ENCODE peak calls at places on chromosomes 2 and 18, in four cellular contexts. One of them, this sample, is unnamed. For H3K9me3 and H3K27me3, the result is how much of the 10 kb centered on the place peaks cover.

GRCh38 chr2:222613715-222614331 is 42.1 kb downstream of the FARSB start:
- DNase-seq in lower lobe of right lung: no peak
- DNase-seq in psoas muscle: no peak
- DNase-seq in CD4-positive, CD25-positive, alpha-beta regulatory T cell: no peak
- DNase-seq in this sample: no peak

GRCh38 chr2:238635637-238636036 is 208.9 kb downstream of the ASB1 start:
- DNase-seq in CD4-positive, CD25-positive, alpha-beta regulatory T cell: no peak
- DNase-seq in lower lobe of right lung: no peak
- DNase-seq in psoas muscle: no peak
- DNase-seq in this sample: no peak

GRCh38 chr18:26089247-26090129 is 925 bp downstream of the SS18 start:
- DNase-seq in CD4-positive, CD25-positive, alpha-beta regulatory T cell: no peak
- DNase-seq in psoas muscle: no peak
- DNase-seq in lower lobe of right lung: no peak
- DNase-seq in this sample: peak

GRCh38 chr2:76808776-76809175 is 713.4 kb downstream of the LRRTM4 start:
- DNase-seq in CD4-positive, CD25-positive, alpha-beta regulatory T cell: no peak
- DNase-seq in lower lobe of right lung: no peak
- DNase-seq in psoas muscle: no peak
- DNase-seq in this sample: no peak

GRCh38 chr2:201668402-201668801 is 25.1 kb upstream of the TMEM237 start:
- DNase-seq in psoas muscle: no peak
- DNase-seq in CD4-positive, CD25-positive, alpha-beta regulatory T cell: no peak
- DNase-seq in lower lobe of right lung: no peak
- DNase-seq in this sample: no peak

GRCh38 chr2:45241061-45241561 is 231.9 kb upstream of the SIX2 start:
- DNase-seq in CD4-positive, CD25-positive, alpha-beta regulatory T cell: no peak
- DNase-seq in lower lobe of right lung: no peak
- DNase-seq in psoas muscle: no peak
- DNase-seq in this sample: no peak

GRCh38 chr2:234512884-234513669 is 16.2 kb upstream of the ARL4C start:
- DNase-seq in lower lobe of right lung: no peak
- DNase-seq in CD4-positive, CD25-positive, alpha-beta regulatory T cell: no peak
- DNase-seq in psoas muscle: no peak
- DNase-seq in this sample: peak

GRCh38 chr2:25845843-25846505 is 32.3 kb downstream of the ASXL2 start:
- DNase-seq in lower lobe of right lung: no peak
- DNase-seq in CD4-positive, CD25-positive, alpha-beta regulatory T cell: no peak
- DNase-seq in psoas muscle: no peak
- DNase-seq in this sample: no peak

GRCh38 chr18:715626-716025 is 3.2 kb upstream of the ENOSF1 start:
- DNase-seq in psoas muscle: no peak
- DNase-seq in CD4-positive, CD25-positive, alpha-beta regulatory T cell: no peak
- DNase-seq in lower lobe of right lung: no peak
- DNase-seq in this sample: peak

GRCh38 chr2:127733816-127734537 is 32.7 kb downstream of the SFT2D3 start:
- DNase-seq in psoas muscle: no peak
- DNase-seq in lower lobe of right lung: no peak
- DNase-seq in CD4-positive, CD25-positive, alpha-beta regulatory T cell: no peak
- DNase-seq in this sample: no peak

GRCh38 chr2:184793196-184793595 is 194.9 kb downstream of the ZNF804A start:
- DNase-seq in CD4-positive, CD25-positive, alpha-beta regulatory T cell: no peak
- DNase-seq in psoas muscle: no peak
- DNase-seq in lower lobe of right lung: no peak
- DNase-seq in this sample: no peak

GRCh38 chr2:176107731-176108181 is 676 bp downstream of the HOXD11 start:
- DNase-seq in lower lobe of right lung: no peak
- DNase-seq in psoas muscle: no peak
- DNase-seq in CD4-positive, CD25-positive, alpha-beta regulatory T cell: no peak
- DNase-seq in this sample: peak

GRCh38 chr2:233996436-233996835 is 54.1 kb upstream of the SPP2 start:
- DNase-seq in CD4-positive, CD25-positive, alpha-beta regulatory T cell: no peak
- DNase-seq in psoas muscle: no peak
- DNase-seq in lower lobe of right lung: no peak
- DNase-seq in this sample: no peak

GRCh38 chr2:167215595-167215994 is 327.3 kb downstream of the XIRP2 start:
- DNase-seq in CD4-positive, CD25-positive, alpha-beta regulatory T cell: no peak
- DNase-seq in lower lobe of right lung: no peak
- DNase-seq in psoas muscle: peak
- DNase-seq in this sample: no peak

GRCh38 chr2:145729993-145730770 is 1210.3 kb upstream of the ZEB2 start:
- DNase-seq in lower lobe of right lung: no peak
- DNase-seq in psoas muscle: no peak
- DNase-seq in CD4-positive, CD25-positive, alpha-beta regulatory T cell: no peak
- DNase-seq in this sample: no peak

GRCh38 chr2:99066602-99067001 is 74.9 kb upstream of the C2orf15 start:
- DNase-seq in lower lobe of right lung: no peak
- DNase-seq in CD4-positive, CD25-positive, alpha-beta regulatory T cell: no peak
- DNase-seq in psoas muscle: no peak
- DNase-seq in this sample: peak

GRCh38 chr2:151861171-151861570 is 33.0 kb upstream of the ARL5A start:
- DNase-seq in CD4-positive, CD25-positive, alpha-beta regulatory T cell: no peak
- DNase-seq in psoas muscle: no peak
- DNase-seq in lower lobe of right lung: no peak
- DNase-seq in this sample: no peak

GRCh38 chr2:172516299-172516698 is 39.6 kb upstream of the PDK1 start:
- DNase-seq in lower lobe of right lung: no peak
- DNase-seq in CD4-positive, CD25-positive, alpha-beta regulatory T cell: no peak
- DNase-seq in psoas muscle: no peak
- DNase-seq in this sample: peak

GRCh38 chr2:84302513-84303412 is 156.3 kb downstream of the SUCLG1 start:
- DNase-seq in lower lobe of right lung: no peak
- DNase-seq in psoas muscle: no peak
- DNase-seq in CD4-positive, CD25-positive, alpha-beta regulatory T cell: peak
- DNase-seq in this sample: no peak

GRCh38 chr2:128607981-128608506 is 289.4 kb upstream of the HS6ST1 start:
- DNase-seq in psoas muscle: no peak
- DNase-seq in CD4-positive, CD25-positive, alpha-beta regulatory T cell: no peak
- DNase-seq in lower lobe of right lung: peak
- DNase-seq in this sample: peak

GRCh38 chr2:159573846-159574245 is 42.5 kb downstream of the BAZ2B start:
- DNase-seq in lower lobe of right lung: no peak
- DNase-seq in psoas muscle: no peak
- DNase-seq in CD4-positive, CD25-positive, alpha-beta regulatory T cell: no peak
- DNase-seq in this sample: no peak

GRCh38 chr2:148930046-148930775 is 55.2 kb downstream of the KIF5C start:
- DNase-seq in CD4-positive, CD25-positive, alpha-beta regulatory T cell: no peak
- DNase-seq in lower lobe of right lung: no peak
- DNase-seq in psoas muscle: no peak
- DNase-seq in this sample: no peak

GRCh38 chr2:213726101-213726500 is 441.8 kb downstream of the SPAG16 start:
- DNase-seq in lower lobe of right lung: no peak
- DNase-seq in CD4-positive, CD25-positive, alpha-beta regulatory T cell: no peak
- DNase-seq in psoas muscle: no peak
- DNase-seq in this sample: no peak

GRCh38 chr18:74898965-74899364 is 301.3 kb downstream of the ZNF407 start:
- DNase-seq in lower lobe of right lung: no peak
- DNase-seq in CD4-positive, CD25-positive, alpha-beta regulatory T cell: no peak
- DNase-seq in psoas muscle: no peak
- DNase-seq in this sample: peak

GRCh38 chr2:216350214-216350789 is 22.0 kb downstream of the MARCHF4 start:
- DNase-seq in CD4-positive, CD25-positive, alpha-beta regulatory T cell: no peak
- DNase-seq in lower lobe of right lung: no peak
- DNase-seq in psoas muscle: no peak
- DNase-seq in this sample: no peak

GRCh38 chr2:57890462-57890861 is 156.1 kb upstream of the VRK2 start:
- DNase-seq in lower lobe of right lung: no peak
- DNase-seq in CD4-positive, CD25-positive, alpha-beta regulatory T cell: no peak
- DNase-seq in psoas muscle: no peak
- DNase-seq in this sample: no peak

GRCh38 chr2:64404743-64405142 is 49.2 kb upstream of the LGALSL start:
- DNase-seq in CD4-positive, CD25-positive, alpha-beta regulatory T cell: no peak
- DNase-seq in lower lobe of right lung: peak
- DNase-seq in psoas muscle: peak
- DNase-seq in this sample: peak

GRCh38 chr2:64653174-64654062 is at the start of gene SERTAD2:
- DNase-seq in CD4-positive, CD25-positive, alpha-beta regulatory T cell: peak
- DNase-seq in lower lobe of right lung: peak
- DNase-seq in psoas muscle: peak
- DNase-seq in this sample: peak

GRCh38 chr2:240513544-240514287 is 44.1 kb downstream of the ANKMY1 start:
- DNase-seq in CD4-positive, CD25-positive, alpha-beta regulatory T cell: peak
- DNase-seq in psoas muscle: peak
- DNase-seq in lower lobe of right lung: peak
- DNase-seq in this sample: peak

GRCh38 chr2:119377266-119377972 is 10.6 kb downstream of the DBI start:
- DNase-seq in CD4-positive, CD25-positive, alpha-beta regulatory T cell: no peak
- DNase-seq in lower lobe of right lung: no peak
- DNase-seq in psoas muscle: no peak
- DNase-seq in this sample: no peak

GRCh38 chr2:222707689-222708273 is 36.3 kb downstream of the MOGAT1 start:
- DNase-seq in CD4-positive, CD25-positive, alpha-beta regulatory T cell: no peak
- DNase-seq in psoas muscle: no peak
- DNase-seq in lower lobe of right lung: no peak
- DNase-seq in this sample: no peak

DNA sequence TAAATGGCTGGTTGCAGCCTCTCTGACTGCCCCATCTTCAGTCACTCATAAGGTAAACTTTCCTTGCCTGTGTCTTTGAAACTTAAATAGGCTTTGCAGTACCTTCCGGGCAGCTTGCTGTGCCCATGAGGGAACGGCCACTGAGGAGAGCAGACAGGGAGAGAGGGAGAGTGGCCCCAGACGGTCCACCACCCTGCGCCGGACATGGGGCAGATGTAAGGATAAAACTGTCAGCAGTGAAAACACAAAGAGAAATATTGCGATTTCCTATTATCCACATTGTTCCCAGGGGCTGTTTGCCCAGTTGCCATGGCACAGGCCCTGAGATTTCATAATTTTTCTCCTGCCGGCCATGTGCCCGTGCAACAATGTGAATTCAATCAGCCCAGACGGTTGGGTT is 265.9 kb upstream of the SALL3 start:
- DNase-seq in lower lobe of right lung: no peak
- DNase-seq in CD4-positive, CD25-positive, alpha-beta regulatory T cell: no peak
- DNase-seq in psoas muscle: no peak
- DNase-seq in this sample: no peak
- H3K9me3 ChIP-seq in lower lobe of right lung: under half
- H3K9me3 ChIP-seq in CD4-positive, CD25-positive, alpha-beta regulatory T cell: under half
- H3K9me3 ChIP-seq in psoas muscle: under half
- H3K9me3 ChIP-seq in this sample: under half

GRCh38 chr2:86233464-86233863 is 34.2 kb downstream of the MRPL35 start:
- DNase-seq in psoas muscle: no peak
- DNase-seq in CD4-positive, CD25-positive, alpha-beta regulatory T cell: no peak
- DNase-seq in lower lobe of right lung: no peak
- DNase-seq in this sample: no peak
- H3K27me3 ChIP-seq in psoas muscle: under half
- H3K27me3 ChIP-seq in CD4-positive, CD25-positive, alpha-beta regulatory T cell: under half
- H3K27me3 ChIP-seq in lower lobe of right lung: under half
- H3K27me3 ChIP-seq in this sample: under half

GRCh38 chr2:3040819-3041218 is 336.8 kb downstream of the EIPR1 start:
- DNase-seq in psoas muscle: peak
- DNase-seq in CD4-positive, CD25-positive, alpha-beta regulatory T cell: no peak
- DNase-seq in lower lobe of right lung: no peak
- DNase-seq in this sample: no peak
- H3K9me3 ChIP-seq in psoas muscle: under half
- H3K9me3 ChIP-seq in CD4-positive, CD25-positive, alpha-beta regulatory T cell: under half
- H3K9me3 ChIP-seq in lower lobe of right lung: under half
- H3K9me3 ChIP-seq in this sample: under half

GRCh38 chr18:2848879-2849254 is 2.1 kb downstream of the EMILIN2 start:
- DNase-seq in CD4-positive, CD25-positive, alpha-beta regulatory T cell: no peak
- DNase-seq in psoas muscle: no peak
- DNase-seq in lower lobe of right lung: no peak
- DNase-seq in this sample: no peak
- H3K27me3 ChIP-seq in CD4-positive, CD25-positive, alpha-beta regulatory T cell: under half
- H3K27me3 ChIP-seq in psoas muscle: under half
- H3K27me3 ChIP-seq in lower lobe of right lung: under half
- H3K27me3 ChIP-seq in this sample: under half

DNA sequence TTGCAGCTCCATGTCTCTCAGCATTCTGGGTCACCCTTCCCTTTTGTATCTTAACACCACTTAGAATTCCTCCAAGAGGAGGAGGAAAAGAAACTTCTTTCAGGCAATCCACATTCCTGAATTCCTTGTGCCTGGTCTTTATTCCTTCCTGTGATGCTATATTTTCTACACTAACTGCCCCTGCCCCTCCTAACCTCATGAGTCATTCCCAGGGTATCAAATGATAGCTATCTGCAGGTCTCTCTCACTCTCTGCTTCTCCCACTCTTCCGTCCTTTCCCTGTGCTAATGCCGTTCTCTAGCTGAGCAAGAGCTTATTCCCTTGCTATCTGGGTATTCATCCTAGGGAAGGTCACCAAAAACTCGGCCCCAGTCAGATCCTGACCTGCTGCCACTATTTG is 395.0 kb upstream of the TCF4 start:
- DNase-seq in psoas muscle: no peak
- DNase-seq in lower lobe of right lung: no peak
- DNase-seq in CD4-positive, CD25-positive, alpha-beta regulatory T cell: no peak
- DNase-seq in this sample: no peak
- H3K9me3 ChIP-seq in psoas muscle: under half
- H3K9me3 ChIP-seq in lower lobe of right lung: under half
- H3K9me3 ChIP-seq in CD4-positive, CD25-positive, alpha-beta regulatory T cell: under half
- H3K9me3 ChIP-seq in this sample: under half

DNA sequence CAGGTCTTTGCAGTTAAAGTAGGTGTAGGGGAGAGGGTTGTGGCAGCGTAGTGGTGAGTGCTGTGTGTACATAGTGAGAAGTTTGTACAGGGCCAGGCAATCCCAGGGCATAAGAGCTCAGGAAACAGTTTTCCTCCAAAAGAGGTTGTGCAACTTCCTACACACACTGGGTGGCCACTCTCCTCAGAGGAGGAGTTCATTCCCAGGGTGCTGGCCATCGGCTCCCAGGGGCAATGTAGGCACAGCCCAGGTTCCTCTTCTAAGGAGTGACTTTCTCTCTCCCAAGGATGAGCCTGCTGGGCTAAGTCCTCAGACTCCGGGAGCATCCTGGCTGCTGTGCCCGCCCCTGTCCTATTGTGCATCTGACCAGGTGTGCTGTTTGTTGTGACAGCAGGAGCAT is 3.0 kb downstream of the ACOXL start:
- DNase-seq in lower lobe of right lung: no peak
- DNase-seq in psoas muscle: no peak
- DNase-seq in CD4-positive, CD25-positive, alpha-beta regulatory T cell: no peak
- DNase-seq in this sample: no peak
- H3K27me3 ChIP-seq in lower lobe of right lung: under half
- H3K27me3 ChIP-seq in psoas muscle: under half
- H3K27me3 ChIP-seq in CD4-positive, CD25-positive, alpha-beta regulatory T cell: half or more
- H3K27me3 ChIP-seq in this sample: under half

GRCh38 chr2:204923957-204924356 is 378.7 kb downstream of the PARD3B start:
- DNase-seq in lower lobe of right lung: no peak
- DNase-seq in psoas muscle: no peak
- DNase-seq in CD4-positive, CD25-positive, alpha-beta regulatory T cell: no peak
- DNase-seq in this sample: no peak
- H3K9me3 ChIP-seq in lower lobe of right lung: under half
- H3K9me3 ChIP-seq in psoas muscle: under half
- H3K9me3 ChIP-seq in CD4-positive, CD25-positive, alpha-beta regulatory T cell: under half
- H3K9me3 ChIP-seq in this sample: under half

GRCh38 chr2:39620067-39620466 is 45.6 kb upstream of the TMEM178A start:
- DNase-seq in psoas muscle: no peak
- DNase-seq in lower lobe of right lung: peak
- DNase-seq in CD4-positive, CD25-positive, alpha-beta regulatory T cell: no peak
- DNase-seq in this sample: peak
- H3K27me3 ChIP-seq in psoas muscle: under half
- H3K27me3 ChIP-seq in lower lobe of right lung: under half
- H3K27me3 ChIP-seq in CD4-positive, CD25-positive, alpha-beta regulatory T cell: under half
- H3K27me3 ChIP-seq in this sample: under half

GRCh38 chr18:55763805-55764204 is 175.8 kb upstream of the TCF4 start:
- DNase-seq in CD4-positive, CD25-positive, alpha-beta regulatory T cell: no peak
- DNase-seq in lower lobe of right lung: no peak
- DNase-seq in psoas muscle: no peak
- DNase-seq in this sample: no peak
- H3K9me3 ChIP-seq in CD4-positive, CD25-positive, alpha-beta regulatory T cell: under half
- H3K9me3 ChIP-seq in lower lobe of right lung: under half
- H3K9me3 ChIP-seq in psoas muscle: under half
- H3K9me3 ChIP-seq in this sample: under half